ENCODE peak calls at places on chromosome 22, in five cellular contexts. L, V, U, N and I are unnamed samples.

GRCh38 chr22:29914165-29914564 is 31.2 kb downstream of the MTMR3 start:
- DNase-seq in U (peak), V (no peak), N (no peak), L (no peak), I (no peak)

GRCh38 chr22:42770941-42771647 is 50.4 kb upstream of the A4GALT start:
- DNase-seq in N (no peak), V (no peak), U (no peak), L (no peak), I (no peak)

GRCh38 chr22:29199702-29200400 is 5.8 kb upstream of the EMID1 start:
- DNase-seq in U (no peak), N (no peak), V (no peak), L (no peak), I (no peak)

GRCh38 chr22:35686298-35686697 is 31.4 kb upstream of the APOL5 start:
- DNase-seq in U (no peak), V (no peak), N (no peak), L (no peak), I (no peak)

GRCh38 chr22:21445437-21446127 is 21.6 kb upstream of the TMEM191C start:
- DNase-seq in V (no peak), L (no peak), N (no peak), U (no peak), I (no peak)

GRCh38 chr22:29702931-29703594 is 16.7 kb upstream of the CABP7 start:
- DNase-seq in V (no peak), U (peak), L (no peak), N (no peak), I (no peak)

GRCh38 chr22:47401976-47402770 is 639.7 kb downstream of the TBC1D22A start:
- DNase-seq in V (no peak), N (no peak), U (no peak), L (no peak), I (no peak)

GRCh38 chr22:35971418-35972119 is 57.1 kb downstream of the RBFOX2 start:
- DNase-seq in L (no peak), V (peak), U (no peak), N (no peak), I (no peak)

GRCh38 chr22:29129644-29130201 is 56.9 kb downstream of the KREMEN1 start:
- DNase-seq in L (no peak), U (no peak), V (no peak), N (no peak), I (no peak)

GRCh38 chr22:35192121-35192918 is 65.0 kb upstream of the HMGXB4 start:
- DNase-seq in V (no peak), N (no peak), U (no peak), L (no peak), I (no peak)

GRCh38 chr22:27706489-27706888 is 95.1 kb downstream of the MN1 start:
- DNase-seq in L (no peak), V (no peak), U (no peak), N (no peak), I (no peak)

GRCh38 chr22:49197500-49197899 is 630.2 kb downstream of the BRD1 start:
- DNase-seq in N (no peak), L (no peak), V (no peak), U (no peak), I (no peak)

GRCh38 chr22:33073989-33074391 is 15.8 kb upstream of the SYN3 start:
- DNase-seq in V (no peak), L (no peak), N (no peak), U (no peak), I (peak)

GRCh38 chr22:24685804-24686203 is 82.8 kb downstream of the GGT1 start:
- DNase-seq in U (peak), N (no peak), V (no peak), L (no peak), I (no peak)

GRCh38 chr22:46993626-46994025 is 231.2 kb downstream of the TBC1D22A start:
- DNase-seq in U (no peak), L (no peak), N (no peak), V (no peak), I (no peak)

GRCh38 chr22:46563381-46564083 is 26.1 kb upstream of the CELSR1 start:
- DNase-seq in V (peak), N (no peak), U (peak), L (peak), I (peak)

GRCh38 chr22:35558719-35559118 is 18.1 kb downstream of the RASD2 start:
- DNase-seq in N (no peak), U (no peak), V (no peak), L (no peak), I (no peak)

GRCh38 chr22:49867303-49868250 is 13.9 kb downstream of the ZBED4 start:
- DNase-seq in L (no peak), U (no peak), V (peak), N (no peak), I (no peak)

GRCh38 chr22:30423296-30423958 is 2.1 kb upstream of the MTFP1 start:
- DNase-seq in N (no peak), L (no peak), U (peak), V (no peak), I (peak)

GRCh38 chr22:36075230-36075629 is 46.6 kb upstream of the RBFOX2 start:
- DNase-seq in L (no peak), N (no peak), V (no peak), U (no peak), I (no peak)

GRCh38 chr22:28005513-28005912 is 86.5 kb upstream of the PITPNB start:
- DNase-seq in L (no peak), U (no peak), V (no peak), N (no peak), I (no peak)

GRCh38 chr22:36569999-36570398 is 41.0 kb upstream of the EIF3D start:
- DNase-seq in N (no peak), U (peak), L (peak), V (peak), I (peak)

GRCh38 chr22:48929276-48929790 is 898.3 kb downstream of the BRD1 start:
- DNase-seq in N (no peak), U (no peak), V (no peak), L (no peak), I (no peak)

GRCh38 chr22:49904040-49904369 is 14.2 kb downstream of the ALG12 start:
- DNase-seq in L (no peak), N (no peak), V (no peak), U (no peak), I (no peak)

DNA sequence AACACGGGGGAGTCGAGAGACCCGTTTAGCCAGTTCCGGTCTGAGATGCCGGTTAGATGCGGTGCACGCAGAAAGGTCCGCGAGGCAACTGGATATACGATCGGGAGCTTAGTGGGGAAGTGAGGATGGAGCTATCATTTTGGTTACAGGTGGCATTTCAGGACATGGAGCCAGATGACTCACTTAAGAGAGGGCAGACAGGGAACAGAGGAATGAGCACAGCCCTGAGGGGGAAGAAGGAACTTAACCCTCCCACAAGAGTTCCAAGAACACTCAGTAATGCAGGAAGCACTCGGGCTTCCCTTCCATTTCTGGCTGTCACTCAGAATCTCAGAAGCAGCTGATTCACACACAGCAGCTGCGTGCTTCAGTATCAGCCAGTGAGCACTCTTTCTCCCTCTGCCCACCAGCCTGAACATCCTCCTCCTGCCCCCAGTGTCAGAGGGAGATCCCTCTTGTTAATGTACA is 34.9 kb downstream of the EFCAB6 start:
- DNase-seq in U (no peak), V (no peak), N (no peak), L (no peak), I (peak)
- TF ChIP-seq JUNB in U (no peak), V (no peak), N (no peak), L (no peak), I (no peak)

GRCh38 chr22:39101226-39101625 is 4.2 kb downstream of the APOBEC3H start:
- DNase-seq in U (no peak), N (no peak), V (no peak), L (no peak), I (no peak)
- TF ChIP-seq JUNB in U (no peak), N (no peak), V (no peak), L (no peak), I (no peak)

DNA sequence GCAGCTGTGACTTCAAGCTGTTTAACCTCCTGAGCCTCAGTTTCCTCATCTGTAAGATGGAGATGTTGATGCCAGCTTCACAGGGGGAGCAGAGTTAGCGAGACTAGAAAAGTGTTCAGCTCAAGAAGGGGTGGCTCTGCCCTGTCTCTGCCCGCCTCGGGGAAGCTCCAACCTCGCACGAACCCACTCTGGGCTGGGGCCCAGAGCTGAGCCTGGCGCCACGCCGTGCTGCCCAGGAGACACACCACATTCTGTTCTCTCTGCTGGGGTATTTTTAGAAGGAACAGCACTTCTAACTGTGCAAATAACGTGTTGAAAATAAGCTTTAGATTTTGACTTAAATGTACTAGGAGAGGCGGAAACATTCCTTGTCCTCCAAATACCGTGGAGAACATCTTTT is 74.1 kb downstream of the PHF21B start:
- DNase-seq in L (no peak), N (no peak), U (no peak), V (no peak), I (no peak)
- TF ChIP-seq JUNB in L (no peak), N (no peak), U (no peak), V (no peak), I (no peak)

DNA sequence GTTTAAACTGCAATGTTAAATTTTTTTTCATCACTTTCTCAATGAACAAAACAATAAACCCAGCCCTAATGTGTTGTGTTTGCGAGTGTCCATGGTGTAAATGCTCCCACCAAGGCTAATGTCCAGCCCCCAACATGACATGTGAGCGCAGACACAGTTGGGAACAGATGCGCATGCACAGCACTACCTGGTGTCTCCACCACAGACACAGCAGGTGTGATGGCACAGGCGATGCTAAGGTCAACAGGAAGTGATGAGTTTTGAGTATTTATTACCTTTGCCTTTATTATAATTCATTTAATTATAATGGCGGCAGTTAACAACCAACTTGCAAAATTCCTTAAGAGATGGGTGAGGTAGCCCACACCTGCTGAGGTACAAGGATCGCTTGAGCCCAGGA is 42.9 kb downstream of the MICAL3 start:
- DNase-seq in V (no peak), U (no peak), L (no peak), N (no peak), I (no peak)
- TF ChIP-seq JUNB in V (no peak), U (no peak), L (no peak), N (no peak), I (no peak)

DNA sequence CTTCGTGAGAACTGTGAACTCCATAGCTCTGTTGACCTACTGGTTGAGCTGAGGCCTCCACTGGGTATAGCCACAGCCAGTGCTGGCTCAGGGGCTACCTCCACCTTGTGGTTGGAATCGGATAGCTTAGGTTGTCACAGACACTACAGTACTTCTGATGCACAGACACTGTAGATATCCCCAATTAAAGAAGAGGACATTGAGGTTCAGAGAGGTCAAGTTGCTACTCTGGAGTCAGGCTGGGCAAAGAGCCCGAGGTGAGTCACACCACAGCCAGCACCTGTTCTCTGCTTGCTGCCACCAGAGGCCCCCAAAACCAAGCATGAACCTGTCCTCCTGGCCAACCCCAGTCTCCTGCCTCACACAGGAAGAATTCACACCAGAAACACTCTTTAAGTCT is 5.4 kb downstream of the UFD1 start:
- DNase-seq in L (no peak), V (no peak), U (no peak), N (no peak), I (peak)
- TF ChIP-seq JUNB in L (no peak), V (no peak), U (no peak), N (no peak), I (no peak)

DNA sequence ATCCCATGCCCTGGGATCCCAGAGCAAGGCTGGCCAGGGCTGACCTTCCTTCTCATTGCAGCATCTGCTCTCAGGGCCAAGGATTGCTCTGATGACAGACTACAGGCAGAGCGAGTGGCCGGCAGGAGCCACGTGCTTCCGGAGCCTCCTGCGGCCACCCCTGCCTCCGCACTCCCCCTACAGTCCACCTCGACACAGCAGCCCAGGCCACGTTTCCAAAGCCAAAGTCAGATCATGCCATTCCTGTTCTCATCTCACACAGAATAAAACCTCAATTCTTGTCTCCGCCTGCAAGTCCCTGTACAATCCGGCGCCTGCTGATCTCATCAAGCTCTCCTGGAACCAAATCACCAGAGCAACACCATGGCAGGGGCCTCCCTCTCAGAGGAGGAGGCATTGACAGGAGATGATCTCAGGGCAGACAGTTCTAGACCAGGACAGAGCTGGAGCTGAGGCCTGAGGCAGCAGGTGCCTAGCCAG is 20.9 kb upstream of the UPK3A start:
- DNase-seq in V (peak), L (peak), N (no peak), U (peak), I (peak)
- TF ChIP-seq JUNB in V (no peak), L (no peak), N (no peak), U (no peak), I (no peak)

GRCh38 chr22:22918297-22918965 is 30.8 kb downstream of the IGLL5 start:
- DNase-seq in V (no peak), U (no peak), L (no peak), N (no peak), I (no peak)
- TF ChIP-seq JUNB in V (no peak), U (no peak), L (no peak), N (no peak), I (no peak)